ENCODE peak calls at places on chromosomes 12 and 14, in six cellular contexts. Y is effector memory CD4-positive, alpha-beta T cell; Z is small intestine; R is left ventricle myocardium inferior; O is SK-N-SH; M is adrenal gland. J is an unnamed sample.

GRCh38 chr14:77660754-77661153 is 44.3 kb upstream of the SPTLC2 start:
- DNase-seq in M (peak; percentile 35), Z (no peak), Y (no peak), R (no peak), O (peak; percentile 37), J (no peak)

GRCh38 chr12:34303091-34303870 is 281.0 kb downstream of the ALG10 start:
- DNase-seq in M (no peak), R (no peak), Z (no peak), O (no peak), Y (no peak), J (no peak)

GRCh38 chr14:85122690-85123089 is 407.3 kb upstream of the FLRT2 start:
- DNase-seq in R (no peak), Y (no peak), Z (no peak), O (no peak), M (no peak), J (no peak)

GRCh38 chr12:49233842-49234526 is 30.9 kb upstream of the TUBA1C start:
- DNase-seq in Z (no peak), O (no peak), Y (no peak), R (peak; percentile 56), M (peak; percentile 80), J (peak; percentile 73)

GRCh38 chr12:58171914-58172313 is 230.5 kb downstream of the ATP23 start:
- DNase-seq in Y (no peak), O (no peak), R (no peak), Z (peak; percentile 59), M (no peak), J (peak; percentile 76)

GRCh38 chr14:83425138-83425537 is 1891.5 kb upstream of the SEL1L start:
- DNase-seq in O (no peak), R (no peak), Z (no peak), M (no peak), Y (no peak), J (no peak)

GRCh38 chr12:60197589-60197988 is 601.8 kb downstream of the SLC16A7 start:
- DNase-seq in Z (no peak), M (no peak), R (no peak), Y (no peak), O (no peak), J (no peak)

GRCh38 chr12:90627180-90627896 is 327.6 kb downstream of the CCER1 start:
- DNase-seq in R (no peak), Y (no peak), Z (no peak), M (no peak), O (no peak), J (no peak)

GRCh38 chr12:20547788-20548575 is 147.2 kb upstream of the SLCO1C1 start:
- DNase-seq in M (no peak), Y (no peak), O (no peak), R (no peak), Z (no peak), J (no peak)

GRCh38 chr12:121748571-121749265 is 36.2 kb downstream of the TMEM120B start:
- DNase-seq in R (no peak), O (no peak), M (peak; percentile 91), Y (no peak), Z (no peak), J (peak; percentile 37)

GRCh38 chr12:9745191-9745590 is 12.3 kb upstream of the CLECL1 start:
- DNase-seq in Z (no peak), R (no peak), M (no peak), O (no peak), Y (no peak), J (no peak)

GRCh38 chr12:29164477-29165163 is 15.5 kb downstream of the FAR2 start:
- DNase-seq in O (no peak), R (no peak), Y (no peak), Z (peak; percentile 83), M (no peak), J (no peak)

GRCh38 chr12:39354955-39355354 is 88.0 kb downstream of the KIF21A start:
- DNase-seq in Y (no peak), R (no peak), M (no peak), Z (peak; percentile 16), O (no peak), J (no peak)

GRCh38 chr12:77584860-77585259 is 245.8 kb upstream of the NAV3 start:
- DNase-seq in O (no peak), R (no peak), M (no peak), Y (no peak), Z (no peak), J (no peak)

GRCh38 chr14:105927661-105928060 is 401.3 kb downstream of the TMEM121 start:
- DNase-seq in R (no peak), Y (no peak), Z (no peak), O (no peak), M (no peak), J (no peak)

GRCh38 chr14:90060312-90060964 is 1.4 kb upstream of the KCNK13 start:
- DNase-seq in Z (peak; percentile 52), O (peak; percentile 92), Y (no peak), R (peak; percentile 42), M (peak; percentile 64), J (peak; percentile 90)

GRCh38 chr12:25816637-25817036 is 141.8 kb upstream of the RASSF8 start:
- DNase-seq in M (no peak), O (no peak), Z (no peak), R (no peak), Y (no peak), J (no peak)

GRCh38 chr14:65639216-65639615 is 226.7 kb downstream of the FUT8 start:
- DNase-seq in Y (no peak), O (no peak), M (no peak), R (no peak), Z (peak; percentile 40), J (no peak)

GRCh38 chr14:100605230-100605629 is 18.0 kb upstream of the BEGAIN start:
- DNase-seq in R (no peak), O (no peak), Z (no peak), M (no peak), Y (no peak), J (no peak)

GRCh38 chr14:101123639-101124525 is 220.4 kb upstream of the RTL1 start:
- DNase-seq in Y (no peak), Z (no peak), R (no peak), M (peak; percentile 39), O (peak; percentile 11), J (peak; percentile 9)

GRCh38 chr12:89662623-89663022 is 46.0 kb downstream of the ATP2B1 start:
- DNase-seq in Z (peak; percentile 34), O (no peak), R (no peak), Y (no peak), M (no peak), J (no peak)

GRCh38 chr12:45216297-45216982 is 545 bp downstream of the ANO6 start:
- DNase-seq in Z (peak; percentile 49), M (peak; percentile 73), O (peak; percentile 75), R (peak; percentile 51), Y (peak; percentile 27), J (peak; percentile 56)

DNA sequence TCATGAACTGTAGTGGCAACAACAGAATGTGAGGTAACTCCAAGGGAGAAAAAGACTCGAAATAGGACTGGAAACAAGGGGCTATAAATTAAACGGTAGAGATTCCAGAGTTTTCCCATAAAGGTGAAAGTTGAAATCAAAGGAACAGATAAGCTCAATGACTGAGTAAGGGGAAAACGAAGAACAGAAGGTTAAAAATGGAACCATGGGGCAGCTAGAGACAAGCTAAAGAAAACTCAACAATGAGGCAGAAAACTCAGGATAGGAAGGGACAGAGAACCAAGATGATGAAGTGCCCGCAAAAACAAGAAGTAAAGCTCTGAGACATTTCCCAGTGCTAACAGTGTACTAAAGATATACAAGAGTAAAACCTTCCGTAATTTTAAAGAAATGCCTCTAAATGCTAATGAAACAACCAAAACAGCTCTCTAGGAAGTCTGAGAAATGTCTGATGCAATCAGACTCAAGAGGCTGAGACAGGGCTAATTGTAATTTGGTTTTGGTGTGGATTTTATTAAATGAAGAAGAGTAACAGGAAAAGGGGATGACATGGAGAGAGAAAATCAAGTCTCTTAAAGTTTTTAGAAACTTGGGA is 69.9 kb downstream of the PPP2R5E start:
- DNase-seq in Y (no peak), O (no peak), R (no peak), Z (no peak), M (no peak), J (no peak)
- H3K27ac ChIP-seq in Y (no peak overlapping the region), O (peak overlapping the region; percentile 43), R (no peak overlapping the region), Z (no peak overlapping the region), M (no peak overlapping the region), J (no peak overlapping the region)

DNA sequence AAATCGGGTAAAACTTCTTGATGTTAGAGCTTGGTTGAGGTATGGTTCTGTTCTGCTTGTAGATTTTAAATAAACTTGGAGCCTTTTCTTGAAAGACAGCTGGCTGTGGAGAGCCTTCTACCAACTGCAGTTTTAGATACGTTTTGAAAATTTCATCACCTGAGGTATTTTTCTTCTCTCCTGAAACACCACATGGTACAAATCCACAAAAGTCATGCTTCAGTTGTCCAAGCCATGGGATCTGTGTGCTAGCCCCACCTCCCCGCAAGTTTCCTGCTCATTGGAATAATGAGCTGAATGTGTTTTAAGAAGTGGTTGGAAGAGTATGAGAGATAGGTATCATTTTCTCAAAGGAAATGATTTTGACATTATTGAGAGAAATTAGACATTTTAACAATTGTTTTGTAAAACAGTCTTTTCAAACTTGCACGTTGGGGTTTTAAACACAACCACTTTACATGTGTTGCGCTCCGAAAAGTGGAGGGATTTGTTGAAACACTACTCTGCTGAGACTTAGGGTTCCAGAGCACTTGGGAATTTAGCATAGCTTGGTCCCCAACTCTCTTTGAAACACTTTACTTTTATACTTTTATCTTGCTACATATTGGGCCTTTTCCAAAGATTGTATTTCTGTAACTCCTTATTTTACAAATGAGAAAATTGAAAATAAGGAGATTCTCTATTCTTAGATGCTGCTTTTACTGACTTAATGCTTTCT is 1.5 kb downstream of the PPM1A start:
- DNase-seq in Y (no peak), M (no peak), Z (peak; percentile 38), O (peak; percentile 36), R (no peak), J (peak; percentile 30)
- H3K4me1 ChIP-seq in Y (peaks cover 15% of the 10 kb centered on the region), M (peaks cover 23% of the 10 kb centered on the region), Z (no peaks in the 10 kb centered on the region), O (no peaks in the 10 kb centered on the region), R (peaks cover 64% of the 10 kb centered on the region), J (peaks cover 6% of the 10 kb centered on the region)

GRCh38 chr12:62787023-62787422 is 147.9 kb downstream of the PPM1H start:
- DNase-seq in Y (no peak), O (no peak), R (no peak), M (no peak), Z (no peak), J (no peak)
- H3K27ac ChIP-seq in Y (no peak overlapping the region), O (no peak overlapping the region), R (peak overlapping the region; percentile 86), M (no peak overlapping the region), Z (no peak overlapping the region), J (no peak overlapping the region)

DNA sequence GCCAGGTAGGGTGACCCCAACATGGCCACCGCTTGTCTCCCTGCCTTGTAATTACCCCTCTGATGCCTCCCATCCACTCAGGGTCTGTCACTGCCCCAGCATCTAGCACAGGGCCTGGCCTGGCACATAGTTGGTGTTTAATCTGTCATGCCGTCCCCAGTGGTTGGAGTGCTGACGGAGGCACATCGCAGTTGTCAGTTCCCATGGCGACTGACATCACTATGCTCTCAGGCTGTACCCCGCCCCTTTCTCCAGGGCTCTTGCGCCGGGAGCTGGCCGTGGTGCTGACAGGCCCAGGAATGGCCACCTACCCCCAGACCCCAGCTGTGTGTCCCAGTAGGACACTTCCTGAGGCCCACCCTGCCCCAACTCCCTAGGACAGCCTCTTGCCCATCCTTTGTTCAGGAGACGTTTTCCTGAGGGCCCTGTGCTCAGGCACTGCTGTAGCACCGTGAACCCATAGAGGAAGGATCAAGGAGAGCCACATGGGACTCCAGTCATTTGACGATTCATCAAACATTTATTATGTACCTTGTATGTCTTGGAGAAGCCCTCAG is 23.0 kb downstream of the FAM222A start:
- DNase-seq in O (peak; percentile 43), Z (peak; percentile 40), R (peak; percentile 15), Y (no peak), M (peak; percentile 91), J (no peak)
- H3K4me1 ChIP-seq in O (no peaks in the 10 kb centered on the region), Z (peaks cover 14% of the 10 kb centered on the region), R (peaks cover 41% of the 10 kb centered on the region), Y (no peaks in the 10 kb centered on the region), M (peaks cover 23% of the 10 kb centered on the region), J (peaks cover 11% of the 10 kb centered on the region)